ENCODE peak calls at places on chromosomes 16 and 17, in eight cellular contexts. N is SK-N-SH, Q is neural progenitor cell, H is GM23248, W is hepatocyte, K is HCT116, J is OCI-LY7, O is GM23338. L is an unnamed sample. For H3K4me1, the result is how much of the 10 kb centered on the place peaks cover.

GRCh38 chr17:74712756-74713155 is at the start of gene CD300LF:
- DNase-seq in N (no peak), Q (no peak), H (no peak), W (no peak), K (no peak), J (no peak), O (no peak), L (no peak)

GRCh38 chr17:76397184-76397583 is 12.8 kb downstream of the SPHK1 start:
- DNase-seq in N (no peak), Q (no peak), H (no peak), W (no peak), K (no peak), J (no peak), O (no peak), L (no peak)

GRCh38 chr17:48593840-48594411 is 347 bp upstream of the HOXB5 start:
- DNase-seq in N (peak), Q (peak), H (peak), W (peak), K (no peak), J (peak), O (peak), L (peak)

GRCh38 chr17:44235583-44235936 is 16.1 kb upstream of the UBTF start:
- DNase-seq in N (no peak), Q (no peak), H (peak), W (no peak), K (peak), J (no peak), O (no peak), L (peak)

GRCh38 chr16:50680907-50681885 is at the start of gene SNX20:
- DNase-seq in N (no peak), Q (no peak), H (no peak), W (no peak), K (no peak), J (peak), O (no peak), L (no peak)

GRCh38 chr16:90050969-90051368 is 26.2 kb downstream of the PRDM7 start:
- DNase-seq in N (no peak), Q (no peak), H (no peak), W (no peak), K (no peak), J (no peak), O (no peak), L (no peak)

GRCh38 chr16:11250091-11250785 is 5.8 kb downstream of the SOCS1 start:
- DNase-seq in N (no peak), Q (no peak), H (no peak), W (no peak), K (no peak), J (no peak), O (peak), L (peak)

GRCh38 chr16:9521749-9522370 is 430.4 kb downstream of the HAPSTR1 start:
- DNase-seq in N (no peak), Q (peak), H (no peak), W (peak), K (no peak), J (no peak), O (no peak), L (no peak)

GRCh38 chr16:88924834-88925539 is 52.0 kb downstream of the CBFA2T3 start:
- DNase-seq in N (peak), Q (peak), H (peak), W (peak), K (peak), J (peak), O (peak), L (peak)

GRCh38 chr17:39352511-39352910 is 48.9 kb downstream of the FBXL20 start:
- DNase-seq in N (no peak), Q (no peak), H (peak), W (no peak), K (no peak), J (no peak), O (peak), L (no peak)

GRCh38 chr16:14454391-14454790 is 175.7 kb downstream of the PARN start:
- DNase-seq in N (no peak), Q (no peak), H (peak), W (no peak), K (no peak), J (no peak), O (no peak), L (peak)

GRCh38 chr16:75228143-75228976 is 9.6 kb downstream of the CTRB1 start:
- DNase-seq in N (no peak), Q (no peak), H (no peak), W (no peak), K (no peak), J (no peak), O (peak), L (no peak)

GRCh38 chr16:89350701-89351380 is 133.3 kb downstream of the ZNF778 start:
- DNase-seq in N (no peak), Q (no peak), H (peak), W (no peak), K (no peak), J (no peak), O (no peak), L (no peak)

GRCh38 chr16:64428463-64428862 is 693.4 kb downstream of the CDH11 start:
- DNase-seq in N (peak), Q (no peak), H (peak), W (no peak), K (no peak), J (peak), O (no peak), L (peak)

GRCh38 chr17:55219939-55220338 is 44.8 kb upstream of the HLF start:
- DNase-seq in N (no peak), Q (no peak), H (peak), W (no peak), K (no peak), J (no peak), O (no peak), L (no peak)

GRCh38 chr17:19538095-19539039 is 4.7 kb downstream of the SLC47A1 start:
- DNase-seq in N (no peak), Q (no peak), H (no peak), W (peak), K (no peak), J (peak), O (peak), L (no peak)

GRCh38 chr16:85096921-85097320 is 15.4 kb downstream of the CIBAR2 start:
- DNase-seq in N (no peak), Q (no peak), H (no peak), W (no peak), K (no peak), J (no peak), O (no peak), L (no peak)

GRCh38 chr17:27919120-27919519 is 26.0 kb upstream of the LYRM9 start:
- DNase-seq in N (no peak), Q (no peak), H (no peak), W (no peak), K (no peak), J (no peak), O (peak), L (no peak)

GRCh38 chr16:14475370-14476139 is 154.5 kb downstream of the PARN start:
- DNase-seq in N (no peak), Q (no peak), H (peak), W (peak), K (no peak), J (no peak), O (no peak), L (peak)

GRCh38 chr17:45719335-45720071 is 64.6 kb upstream of the CRHR1 start:
- DNase-seq in N (no peak), Q (peak), H (peak), W (peak), K (peak), J (no peak), O (peak), L (peak)

GRCh38 chr17:19237389-19238166 is 412 bp downstream of the EPN2 start:
- DNase-seq in N (peak), Q (peak), H (peak), W (peak), K (no peak), J (no peak), O (peak), L (no peak)

GRCh38 chr16:50573947-50574751 is 26.0 kb downstream of the NKD1 start:
- DNase-seq in N (no peak), Q (no peak), H (no peak), W (peak), K (no peak), J (no peak), O (no peak), L (no peak)

GRCh38 chr17:3980381-3980975 is 16.2 kb upstream of the ATP2A3 start:
- DNase-seq in N (peak), Q (no peak), H (no peak), W (no peak), K (no peak), J (no peak), O (no peak), L (no peak)

GRCh38 chr16:65855171-65856145 is 511.0 kb upstream of the CDH5 start:
- DNase-seq in N (no peak), Q (no peak), H (no peak), W (no peak), K (no peak), J (no peak), O (no peak), L (no peak)

GRCh38 chr17:77164483-77165030 is 23.8 kb downstream of the SEC14L1 start:
- DNase-seq in N (peak), Q (peak), H (no peak), W (no peak), K (no peak), J (no peak), O (peak), L (no peak)

GRCh38 chr17:12485361-12485911 is 180.3 kb upstream of the MYOCD start:
- DNase-seq in N (no peak), Q (no peak), H (no peak), W (no peak), K (no peak), J (no peak), O (peak), L (no peak)

GRCh38 chr17:61248399-61248798 is 151.2 kb upstream of the TBX2 start:
- DNase-seq in N (peak), Q (no peak), H (peak), W (peak), K (no peak), J (no peak), O (no peak), L (peak)

GRCh38 chr17:82325286-82326180 is 8.0 kb downstream of the SECTM1 start:
- DNase-seq in N (no peak), Q (no peak), H (no peak), W (no peak), K (no peak), J (no peak), O (no peak), L (no peak)

GRCh38 chr16:85303354-85303883 is 191.1 kb upstream of the CIBAR2 start:
- DNase-seq in N (peak), Q (peak), H (peak), W (peak), K (peak), J (peak), O (peak), L (no peak)

GRCh38 chr16:35188288-35189155 is 1729.1 kb downstream of the TP53TG3F start:
- DNase-seq in N (peak), Q (no peak), H (no peak), W (no peak), K (no peak), J (peak), O (peak), L (no peak)

GRCh38 chr16:77531741-77532140 is 96.9 kb upstream of the ADAMTS18 start:
- DNase-seq in N (no peak), Q (no peak), H (peak), W (peak), K (no peak), J (no peak), O (no peak), L (peak)

GRCh38 chr16:22684282-22685161 is 129.4 kb upstream of the HS3ST2 start:
- DNase-seq in N (no peak), Q (no peak), H (peak), W (no peak), K (no peak), J (no peak), O (no peak), L (peak)
- H3K4me1 ChIP-seq in N (under half), Q (under half), H (under half), W (under half), K (under half), J (under half), O (under half), L (under half)

GRCh38 chr16:72959301-72959996 is 88.5 kb downstream of the ZFHX3 start:
- DNase-seq in N (no peak), Q (no peak), H (no peak), W (no peak), K (no peak), J (no peak), O (no peak), L (no peak)

GRCh38 chr16:72962347-72962746 is 85.6 kb downstream of the ZFHX3 start:
- DNase-seq in N (no peak), Q (no peak), H (no peak), W (no peak), K (no peak), J (no peak), O (no peak), L (no peak)

GRCh38 chr16:72961863-72962262 is 86.1 kb downstream of the ZFHX3 start:
- DNase-seq in N (no peak), Q (no peak), H (no peak), W (no peak), K (no peak), J (no peak), O (peak), L (no peak)

GRCh38 chr16:72960101-72960500 is 87.8 kb downstream of the ZFHX3 start:
- DNase-seq in N (no peak), Q (no peak), H (no peak), W (no peak), K (no peak), J (no peak), O (no peak), L (no peak)

GRCh38 chr16:72961115-72961832 is 86.7 kb downstream of the ZFHX3 start:
- DNase-seq in N (peak), Q (no peak), H (peak), W (no peak), K (no peak), J (no peak), O (no peak), L (peak)
- TF ChIP-seq EZH2phosphoT487 in N (no peak), Q (no peak), H (no peak), W (no peak), K (no peak), J (no peak), O (no peak), L (no peak)

GRCh38 chr17:62657664-62658063 is 30.2 kb downstream of the MRC2 start:
- DNase-seq in N (peak), Q (peak), H (no peak), W (no peak), K (no peak), J (no peak), O (no peak), L (no peak)
- H3K4me1 ChIP-seq in N (under half), Q (under half), H (under half), W (under half), K (under half), J (under half), O (under half), L (under half)

GRCh38 chr16:56861756-56862155 is 3.3 kb upstream of the SLC12A3 start:
- DNase-seq in N (no peak), Q (no peak), H (no peak), W (no peak), K (no peak), J (no peak), O (no peak), L (no peak)

GRCh38 chr16:56860226-56861020 is 4.6 kb upstream of the SLC12A3 start:
- DNase-seq in N (no peak), Q (no peak), H (no peak), W (no peak), K (no peak), J (peak), O (no peak), L (no peak)

GRCh38 chr16:56859636-56860035 is 5.4 kb upstream of the SLC12A3 start:
- DNase-seq in N (no peak), Q (no peak), H (no peak), W (no peak), K (no peak), J (no peak), O (no peak), L (no peak)

GRCh38 chr16:56862776-56863175 is 2.2 kb upstream of the SLC12A3 start:
- DNase-seq in N (no peak), Q (no peak), H (no peak), W (no peak), K (no peak), J (peak), O (no peak), L (no peak)

GRCh38 chr16:56861092-56861610 is 3.9 kb upstream of the SLC12A3 start:
- DNase-seq in N (peak), Q (peak), H (no peak), W (peak), K (no peak), J (peak), O (no peak), L (no peak)
- TF ChIP-seq EZH2phosphoT487 in N (no peak), Q (no peak), H (no peak), W (no peak), K (no peak), J (no peak), O (no peak), L (no peak)

DNA sequence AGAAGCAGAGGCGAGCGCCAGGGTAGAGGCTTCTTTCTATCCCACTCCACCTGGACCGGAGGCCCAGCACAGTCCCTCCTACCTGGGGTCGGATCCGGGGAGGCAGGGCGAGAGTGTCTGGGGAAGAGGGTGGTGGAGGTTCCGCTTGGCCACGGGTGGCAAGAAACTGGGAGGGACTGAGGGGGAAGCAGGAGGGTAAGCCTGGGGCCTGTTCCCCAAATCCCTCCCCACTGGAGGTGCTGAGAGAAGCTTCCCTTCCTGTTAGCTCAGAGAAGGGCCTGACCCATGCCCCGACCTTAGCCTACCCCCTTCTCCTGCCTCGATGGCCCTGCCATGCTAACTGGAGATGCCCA is 1.8 kb upstream of the TPPP3 start:
- DNase-seq in N (no peak), Q (no peak), H (no peak), W (no peak), K (no peak), J (no peak), O (no peak), L (no peak)
- H3K4me1 ChIP-seq in N (half or more), Q (under half), H (under half), W (under half), K (under half), J (under half), O (under half), L (under half)

DNA sequence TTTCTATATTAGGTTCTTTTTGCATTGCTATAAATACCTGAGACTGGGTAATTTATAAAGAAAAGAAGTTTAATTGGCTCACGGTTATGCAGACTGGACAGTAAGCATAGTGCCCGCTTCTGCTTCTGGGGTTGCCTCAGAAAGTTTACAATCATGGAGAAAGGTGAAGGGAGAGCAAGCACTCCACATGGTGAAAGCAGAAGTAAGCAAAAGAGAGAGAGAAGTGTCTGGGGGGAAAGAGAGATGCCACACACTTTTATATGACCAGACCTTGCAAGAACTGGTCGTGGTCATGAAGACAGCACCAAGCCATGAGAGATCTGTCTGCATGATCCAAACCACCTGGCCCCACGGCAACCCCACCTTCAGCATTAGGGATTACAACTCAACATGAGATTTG is 45.4 kb downstream of the KCNJ16 start:
- DNase-seq in N (no peak), Q (no peak), H (no peak), W (no peak), K (no peak), J (no peak), O (no peak), L (no peak)
- TF ChIP-seq EZH2phosphoT487 in N (no peak), Q (no peak), H (no peak), W (no peak), K (no peak), J (no peak), O (no peak), L (no peak)

GRCh38 chr17:78276098-78276497 is 44.7 kb downstream of the TMEM235 start:
- DNase-seq in N (no peak), Q (no peak), H (no peak), W (no peak), K (no peak), J (peak), O (no peak), L (no peak)
- H3K4me1 ChIP-seq in N (under half), Q (under half), H (under half), W (under half), K (under half), J (half or more), O (under half), L (under half)

DNA sequence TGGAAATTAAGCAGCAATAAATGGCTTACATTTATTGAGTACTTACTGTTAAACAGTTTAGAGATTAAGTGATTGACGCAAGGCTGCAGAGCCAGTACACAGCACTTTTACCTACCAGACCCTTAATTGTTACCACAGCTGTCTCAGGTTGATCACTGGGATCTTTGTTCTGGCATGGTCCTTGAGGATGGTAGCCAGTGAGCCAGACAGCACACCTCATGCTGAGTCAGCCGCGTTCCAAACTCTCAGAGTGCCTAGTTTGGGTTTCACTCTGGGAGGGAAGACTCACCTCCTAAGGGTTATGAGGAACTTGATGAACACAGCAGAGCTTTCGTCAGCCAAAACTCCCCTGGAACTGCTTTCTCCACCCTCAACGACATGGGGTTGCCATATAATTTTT is 20.4 kb downstream of the CDH3 start:
- DNase-seq in N (no peak), Q (no peak), H (peak), W (no peak), K (peak), J (no peak), O (no peak), L (peak)
- TF ChIP-seq EZH2phosphoT487 in N (no peak), Q (no peak), H (no peak), W (no peak), K (no peak), J (no peak), O (no peak), L (no peak)